ENCODE peak calls at places on chromosomes 5 and 9, in nine cellular contexts. H is pancreas, M is mesothelial cell of epicardium, Y is astrocyte of the spinal cord, Z is ELR, F is hypothalamus, V is HT1080, B is ACHN, G is uterus. T is an unnamed sample.

GRCh38 chr9:74760031-74760700 is 127.6 kb downstream of the TRPM6 start:
- DNase-seq in H (no peak), M (no peak), Y (peak), Z (peak), F (no peak), V (peak), B (no peak), G (no peak), T (no peak)

GRCh38 chr5:175840050-175840841 is 31.1 kb upstream of the CPLX2 start:
- DNase-seq in H (no peak), M (no peak), Y (peak), Z (peak), F (no peak), V (no peak), B (peak), G (no peak), T (no peak)

GRCh38 chr5:5494489-5495402 is 72.3 kb downstream of the ICE1 start:
- DNase-seq in H (peak), M (no peak), Y (peak), Z (peak), F (peak), V (no peak), B (no peak), G (peak), T (peak)

GRCh38 chr9:91312717-91313325 is 48.9 kb downstream of the AUH start:
- DNase-seq in H (peak), M (no peak), Y (no peak), Z (no peak), F (no peak), V (no peak), B (no peak), G (no peak), T (no peak)

GRCh38 chr9:13823021-13823420 is 490.9 kb downstream of the NFIB start:
- DNase-seq in H (no peak), M (no peak), Y (peak), Z (no peak), F (no peak), V (no peak), B (no peak), G (no peak), T (no peak)

GRCh38 chr5:112812549-112812948 is 48.5 kb upstream of the SRP19 start:
- DNase-seq in H (no peak), M (no peak), Y (no peak), Z (no peak), F (no peak), V (no peak), B (no peak), G (no peak), T (no peak)

GRCh38 chr5:67206381-67207328 is 10.1 kb upstream of the CD180 start:
- DNase-seq in H (no peak), M (no peak), Y (peak), Z (peak), F (no peak), V (peak), B (no peak), G (no peak), T (no peak)

GRCh38 chr9:33311953-33312352 is 21.6 kb downstream of the NFX1 start:
- DNase-seq in H (no peak), M (no peak), Y (no peak), Z (peak), F (no peak), V (no peak), B (no peak), G (no peak), T (no peak)

GRCh38 chr5:158640581-158640980 is 459.1 kb downstream of the EBF1 start:
- DNase-seq in H (no peak), M (no peak), Y (no peak), Z (peak), F (no peak), V (peak), B (no peak), G (no peak), T (no peak)

GRCh38 chr5:78508231-78508765 is 140.3 kb downstream of the LHFPL2 start:
- DNase-seq in H (no peak), M (no peak), Y (no peak), Z (peak), F (no peak), V (no peak), B (no peak), G (no peak), T (no peak)

GRCh38 chr5:59893436-59894227 is at the start of gene PDE4D:
- DNase-seq in H (peak), M (peak), Y (peak), Z (peak), F (peak), V (peak), B (peak), G (peak), T (peak)

GRCh38 chr9:135294826-135295225 is 184.8 kb upstream of the PPP1R26 start:
- DNase-seq in H (no peak), M (no peak), Y (no peak), Z (no peak), F (no peak), V (peak), B (no peak), G (no peak), T (peak)

GRCh38 chr9:106927916-106928315 is 65.0 kb downstream of the ZNF462 start:
- DNase-seq in H (no peak), M (no peak), Y (no peak), Z (no peak), F (no peak), V (no peak), B (no peak), G (no peak), T (no peak)

GRCh38 chr5:135937245-135937644 is 17.5 kb downstream of the LECT2 start:
- DNase-seq in H (no peak), M (no peak), Y (no peak), Z (no peak), F (no peak), V (no peak), B (no peak), G (no peak), T (no peak)

GRCh38 chr5:172561151-172561550 is 79.9 kb upstream of the NEURL1B start:
- DNase-seq in H (no peak), M (no peak), Y (peak), Z (peak), F (no peak), V (no peak), B (no peak), G (no peak), T (no peak)

GRCh38 chr9:106859957-106860715 is 2.8 kb upstream of the ZNF462 start:
- DNase-seq in H (no peak), M (peak), Y (peak), Z (peak), F (no peak), V (no peak), B (peak), G (peak), T (peak)

GRCh38 chr5:146052780-146053179 is 52.6 kb downstream of the PLAC8L1 start:
- DNase-seq in H (no peak), M (no peak), Y (no peak), Z (peak), F (no peak), V (no peak), B (peak), G (no peak), T (no peak)

GRCh38 chr9:34084562-34084961 is 35.9 kb upstream of the UBAP2 start:
- DNase-seq in H (no peak), M (no peak), Y (no peak), Z (no peak), F (peak), V (no peak), B (no peak), G (peak), T (no peak)

GRCh38 chr5:71757590-71758543 is 38.8 kb downstream of the CARTPT start:
- DNase-seq in H (peak), M (no peak), Y (peak), Z (peak), F (peak), V (peak), B (peak), G (peak), T (peak)

GRCh38 chr5:113380299-113381014 is 54.3 kb downstream of the TSSK1B start:
- DNase-seq in H (no peak), M (no peak), Y (no peak), Z (no peak), F (no peak), V (no peak), B (no peak), G (no peak), T (no peak)

GRCh38 chr5:17037751-17038150 is 101.7 kb upstream of the MYO10 start:
- DNase-seq in H (no peak), M (no peak), Y (peak), Z (peak), F (no peak), V (peak), B (no peak), G (no peak), T (no peak)

GRCh38 chr9:112020680-112021596 is 124.3 kb downstream of the UGCG start:
- DNase-seq in H (no peak), M (no peak), Y (peak), Z (peak), F (no peak), V (peak), B (peak), G (no peak), T (no peak)

T was measured in WTC11.